ENCODE peak calls at places on chromosomes 12 and 14, in eight cellular contexts. One of them, this sample, is unnamed.
A peak's percentile ranks its signal among the peaks of the same experiment; 100 is the strongest.

GRCh38 chr12:106082216-106083175 is 56.3 kb downstream of the NUAK1 start:
- DNase-seq in left ventricle myocardium inferior: no peak
- DNase-seq in GM12864: no peak
- DNase-seq in breast epithelium: no peak
- DNase-seq in gastrocnemius medialis: no peak
- DNase-seq in AG04450: no peak
- DNase-seq in fibroblast of mammary gland: no peak
- DNase-seq in bronchial epithelial cell: no peak
- DNase-seq in this sample: no peak

GRCh38 chr12:117134059-117134458 is 34.8 kb upstream of the TESC start:
- DNase-seq in breast epithelium: no peak
- DNase-seq in bronchial epithelial cell: no peak
- DNase-seq in left ventricle myocardium inferior: no peak
- DNase-seq in AG04450: no peak
- DNase-seq in gastrocnemius medialis: no peak
- DNase-seq in fibroblast of mammary gland: no peak
- DNase-seq in GM12864: no peak
- DNase-seq in this sample: no peak

GRCh38 chr12:96434107-96434506 is 33.9 kb upstream of the CDK17 start:
- DNase-seq in left ventricle myocardium inferior: no peak
- DNase-seq in AG04450: peak; percentile 97
- DNase-seq in gastrocnemius medialis: no peak
- DNase-seq in breast epithelium: no peak
- DNase-seq in bronchial epithelial cell: peak; percentile 58
- DNase-seq in GM12864: peak; percentile 64
- DNase-seq in fibroblast of mammary gland: peak; percentile 99
- DNase-seq in this sample: peak; percentile 55

GRCh38 chr14:91229005-91229382 is 15.5 kb downstream of the GPR68 start:
- DNase-seq in GM12864: no peak
- DNase-seq in fibroblast of mammary gland: no peak
- DNase-seq in gastrocnemius medialis: no peak
- DNase-seq in left ventricle myocardium inferior: no peak
- DNase-seq in AG04450: no peak
- DNase-seq in breast epithelium: no peak
- DNase-seq in bronchial epithelial cell: no peak
- DNase-seq in this sample: no peak

GRCh38 chr12:23221066-23221465 is 596.1 kb downstream of the ETNK1 start:
- DNase-seq in AG04450: no peak
- DNase-seq in gastrocnemius medialis: no peak
- DNase-seq in breast epithelium: no peak
- DNase-seq in GM12864: no peak
- DNase-seq in fibroblast of mammary gland: peak; percentile 5
- DNase-seq in left ventricle myocardium inferior: no peak
- DNase-seq in bronchial epithelial cell: peak; percentile 30
- DNase-seq in this sample: peak; percentile 44

GRCh38 chr12:130715996-130716917 is at the start of gene RIMBP2:
- DNase-seq in bronchial epithelial cell: peak; percentile 60
- DNase-seq in breast epithelium: no peak
- DNase-seq in left ventricle myocardium inferior: no peak
- DNase-seq in gastrocnemius medialis: no peak
- DNase-seq in GM12864: no peak
- DNase-seq in fibroblast of mammary gland: no peak
- DNase-seq in AG04450: no peak
- DNase-seq in this sample: peak; percentile 73

GRCh38 chr14:67477926-67478915 is 10.3 kb downstream of the TMEM229B start:
- DNase-seq in AG04450: no peak
- DNase-seq in gastrocnemius medialis: peak; percentile 19
- DNase-seq in GM12864: no peak
- DNase-seq in bronchial epithelial cell: peak; percentile 67
- DNase-seq in fibroblast of mammary gland: no peak
- DNase-seq in breast epithelium: no peak
- DNase-seq in left ventricle myocardium inferior: no peak
- DNase-seq in this sample: peak; percentile 67

GRCh38 chr12:120367252-120367923 is 1.6 kb downstream of the MSI1 start:
- DNase-seq in AG04450: no peak
- DNase-seq in gastrocnemius medialis: no peak
- DNase-seq in fibroblast of mammary gland: no peak
- DNase-seq in left ventricle myocardium inferior: no peak
- DNase-seq in bronchial epithelial cell: no peak
- DNase-seq in GM12864: no peak
- DNase-seq in breast epithelium: no peak
- DNase-seq in this sample: no peak

GRCh38 chr12:50192908-50193307 is 25.7 kb upstream of the CERS5 start:
- DNase-seq in bronchial epithelial cell: no peak
- DNase-seq in breast epithelium: no peak
- DNase-seq in GM12864: no peak
- DNase-seq in fibroblast of mammary gland: peak; percentile 47
- DNase-seq in left ventricle myocardium inferior: no peak
- DNase-seq in gastrocnemius medialis: no peak
- DNase-seq in AG04450: peak; percentile 53
- DNase-seq in this sample: no peak

GRCh38 chr12:39638178-39638577 is 18.6 kb upstream of the ABCD2 start:
- DNase-seq in GM12864: no peak
- DNase-seq in breast epithelium: no peak
- DNase-seq in AG04450: no peak
- DNase-seq in left ventricle myocardium inferior: no peak
- DNase-seq in bronchial epithelial cell: no peak
- DNase-seq in fibroblast of mammary gland: no peak
- DNase-seq in gastrocnemius medialis: no peak
- DNase-seq in this sample: no peak

GRCh38 chr14:68628605-68629310 is 164.1 kb downstream of the ZFP36L1 start:
- DNase-seq in bronchial epithelial cell: peak; percentile 40
- DNase-seq in GM12864: no peak
- DNase-seq in fibroblast of mammary gland: no peak
- DNase-seq in AG04450: no peak
- DNase-seq in gastrocnemius medialis: no peak
- DNase-seq in left ventricle myocardium inferior: no peak
- DNase-seq in breast epithelium: peak; percentile 83
- DNase-seq in this sample: peak; percentile 45
- H3K4me3 ChIP-seq in bronchial epithelial cell: peak overlapping the region; percentile 27
- H3K4me3 ChIP-seq in GM12864: no peak overlapping the region
- H3K4me3 ChIP-seq in fibroblast of mammary gland: no peak overlapping the region
- H3K4me3 ChIP-seq in AG04450: no peak overlapping the region
- H3K4me3 ChIP-seq in gastrocnemius medialis: no peak overlapping the region
- H3K4me3 ChIP-seq in left ventricle myocardium inferior: peak overlapping the region; percentile 45
- H3K4me3 ChIP-seq in breast epithelium: peak overlapping the region; percentile 21
- H3K4me3 ChIP-seq in this sample: peak overlapping the region; percentile 23

DNA sequence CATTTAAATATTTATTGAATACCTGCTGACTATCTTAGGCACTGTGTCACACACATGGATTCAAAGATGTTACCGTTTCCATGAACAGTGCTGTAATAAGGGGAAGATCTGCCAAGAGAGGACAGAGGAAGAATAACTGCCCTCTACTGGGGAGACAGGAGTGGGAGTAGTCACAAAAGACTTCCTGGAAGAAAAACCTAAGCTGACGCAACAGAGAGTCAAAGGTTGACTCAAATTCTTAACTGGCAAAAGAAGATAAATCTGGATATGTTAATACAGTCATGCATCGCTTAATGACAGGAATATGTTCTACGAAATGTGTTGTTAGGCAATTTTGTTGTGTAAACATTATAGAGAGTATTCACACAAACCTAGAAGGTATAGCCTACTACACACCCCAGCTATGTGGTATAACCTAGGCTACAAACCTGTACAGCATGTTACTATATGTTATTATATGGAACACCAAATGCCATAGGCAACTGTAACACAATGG is 51.5 kb downstream of the DCAF5 start:
- DNase-seq in fibroblast of mammary gland: peak; percentile 95
- DNase-seq in GM12864: no peak
- DNase-seq in gastrocnemius medialis: no peak
- DNase-seq in breast epithelium: no peak
- DNase-seq in left ventricle myocardium inferior: no peak
- DNase-seq in bronchial epithelial cell: peak; percentile 90
- DNase-seq in AG04450: peak; percentile 55
- DNase-seq in this sample: peak; percentile 90
- TF ChIP-seq CTCF in fibroblast of mammary gland: peak; percentile 86
- TF ChIP-seq CTCF in GM12864: peak; percentile 47
- TF ChIP-seq CTCF in gastrocnemius medialis: peak; percentile 38
- TF ChIP-seq CTCF in breast epithelium: peak; percentile 54
- TF ChIP-seq CTCF in left ventricle myocardium inferior: peak; percentile 69
- TF ChIP-seq CTCF in bronchial epithelial cell: peak; percentile 63
- TF ChIP-seq CTCF in AG04450: peak; percentile 82
- TF ChIP-seq CTCF in this sample: peak; percentile 79

DNA sequence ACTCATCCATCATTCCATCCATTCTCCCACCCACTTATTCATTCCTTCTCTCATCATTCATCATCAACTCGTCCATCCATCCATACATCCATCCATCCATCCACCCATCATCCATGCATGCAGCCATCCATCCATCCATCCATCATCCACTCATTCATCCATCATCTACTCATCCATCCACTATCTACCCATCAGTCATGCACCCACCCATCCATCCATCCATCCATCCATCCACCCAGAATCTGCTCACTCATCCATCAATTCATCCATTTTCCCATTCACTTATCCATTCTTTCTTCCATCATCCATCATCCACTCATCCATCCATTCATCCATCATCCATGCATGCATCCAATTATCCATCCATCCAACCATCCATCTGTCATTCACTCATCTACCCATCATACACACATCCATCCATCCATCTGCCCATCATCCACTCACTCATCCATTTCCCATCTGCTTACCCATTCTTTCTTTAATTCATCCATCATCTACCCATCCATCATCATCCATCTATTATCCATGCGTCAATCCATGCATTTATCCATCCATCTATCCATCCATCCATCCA is 107.1 kb upstream of the WSCD2 start:
- DNase-seq in GM12864: no peak
- DNase-seq in left ventricle myocardium inferior: no peak
- DNase-seq in gastrocnemius medialis: no peak
- DNase-seq in AG04450: no peak
- DNase-seq in fibroblast of mammary gland: no peak
- DNase-seq in bronchial epithelial cell: no peak
- DNase-seq in breast epithelium: no peak
- DNase-seq in this sample: no peak
- H3K4me3 ChIP-seq in GM12864: no peak overlapping the region
- H3K4me3 ChIP-seq in left ventricle myocardium inferior: no peak overlapping the region
- H3K4me3 ChIP-seq in gastrocnemius medialis: no peak overlapping the region
- H3K4me3 ChIP-seq in AG04450: no peak overlapping the region
- H3K4me3 ChIP-seq in fibroblast of mammary gland: no peak overlapping the region
- H3K4me3 ChIP-seq in bronchial epithelial cell: no peak overlapping the region
- H3K4me3 ChIP-seq in breast epithelium: no peak overlapping the region
- H3K4me3 ChIP-seq in this sample: no peak overlapping the region

GRCh38 chr12:77053259-77053658 is 12.1 kb downstream of the E2F7 start:
- DNase-seq in breast epithelium: no peak
- DNase-seq in AG04450: no peak
- DNase-seq in fibroblast of mammary gland: no peak
- DNase-seq in left ventricle myocardium inferior: no peak
- DNase-seq in bronchial epithelial cell: no peak
- DNase-seq in gastrocnemius medialis: no peak
- DNase-seq in GM12864: no peak
- DNase-seq in this sample: no peak
- TF ChIP-seq CTCF in breast epithelium: no peak
- TF ChIP-seq CTCF in AG04450: no peak
- TF ChIP-seq CTCF in fibroblast of mammary gland: no peak
- TF ChIP-seq CTCF in left ventricle myocardium inferior: no peak
- TF ChIP-seq CTCF in bronchial epithelial cell: no peak
- TF ChIP-seq CTCF in gastrocnemius medialis: no peak
- TF ChIP-seq CTCF in GM12864: no peak
- TF ChIP-seq CTCF in this sample: no peak

GRCh38 chr12:93638095-93638494 is 39.1 kb upstream of the CRADD start:
- DNase-seq in AG04450: no peak
- DNase-seq in gastrocnemius medialis: no peak
- DNase-seq in fibroblast of mammary gland: peak; percentile 54
- DNase-seq in GM12864: no peak
- DNase-seq in left ventricle myocardium inferior: no peak
- DNase-seq in bronchial epithelial cell: no peak
- DNase-seq in breast epithelium: no peak
- DNase-seq in this sample: peak; percentile 24

GRCh38 chr12:93634416-93634815 is 42.8 kb upstream of the CRADD start:
- DNase-seq in gastrocnemius medialis: no peak
- DNase-seq in breast epithelium: no peak
- DNase-seq in fibroblast of mammary gland: peak; percentile 93
- DNase-seq in AG04450: no peak
- DNase-seq in left ventricle myocardium inferior: no peak
- DNase-seq in bronchial epithelial cell: peak; percentile 61
- DNase-seq in GM12864: no peak
- DNase-seq in this sample: peak; percentile 43

GRCh38 chr12:93636708-93637107 is 40.5 kb upstream of the CRADD start:
- DNase-seq in breast epithelium: no peak
- DNase-seq in left ventricle myocardium inferior: no peak
- DNase-seq in GM12864: no peak
- DNase-seq in AG04450: no peak
- DNase-seq in bronchial epithelial cell: no peak
- DNase-seq in gastrocnemius medialis: no peak
- DNase-seq in fibroblast of mammary gland: no peak
- DNase-seq in this sample: no peak

GRCh38 chr12:93632383-93632782 is 44.8 kb upstream of the CRADD start:
- DNase-seq in fibroblast of mammary gland: no peak
- DNase-seq in bronchial epithelial cell: no peak
- DNase-seq in GM12864: no peak
- DNase-seq in AG04450: no peak
- DNase-seq in left ventricle myocardium inferior: no peak
- DNase-seq in gastrocnemius medialis: no peak
- DNase-seq in breast epithelium: no peak
- DNase-seq in this sample: no peak
- H3K4me3 ChIP-seq in fibroblast of mammary gland: no peak overlapping the region
- H3K4me3 ChIP-seq in bronchial epithelial cell: no peak overlapping the region
- H3K4me3 ChIP-seq in GM12864: no peak overlapping the region
- H3K4me3 ChIP-seq in AG04450: no peak overlapping the region
- H3K4me3 ChIP-seq in left ventricle myocardium inferior: no peak overlapping the region
- H3K4me3 ChIP-seq in gastrocnemius medialis: no peak overlapping the region
- H3K4me3 ChIP-seq in breast epithelium: no peak overlapping the region
- H3K4me3 ChIP-seq in this sample: no peak overlapping the region

GRCh38 chr14:45838597-45838996 is 585.6 kb upstream of the MIS18BP1 start:
- DNase-seq in breast epithelium: no peak
- DNase-seq in fibroblast of mammary gland: peak; percentile 7
- DNase-seq in gastrocnemius medialis: no peak
- DNase-seq in GM12864: peak; percentile 8
- DNase-seq in AG04450: no peak
- DNase-seq in bronchial epithelial cell: peak; percentile 41
- DNase-seq in left ventricle myocardium inferior: no peak
- DNase-seq in this sample: peak; percentile 37
- TF ChIP-seq CTCF in breast epithelium: no peak
- TF ChIP-seq CTCF in fibroblast of mammary gland: no peak
- TF ChIP-seq CTCF in gastrocnemius medialis: no peak
- TF ChIP-seq CTCF in GM12864: peak; percentile 11
- TF ChIP-seq CTCF in AG04450: no peak
- TF ChIP-seq CTCF in bronchial epithelial cell: peak; percentile 9
- TF ChIP-seq CTCF in left ventricle myocardium inferior: no peak
- TF ChIP-seq CTCF in this sample: peak; percentile 13

GRCh38 chr12:104573-105081 is 38.1 kb downstream of the IQSEC3 start:
- DNase-seq in fibroblast of mammary gland: no peak
- DNase-seq in AG04450: no peak
- DNase-seq in left ventricle myocardium inferior: no peak
- DNase-seq in gastrocnemius medialis: no peak
- DNase-seq in bronchial epithelial cell: no peak
- DNase-seq in breast epithelium: no peak
- DNase-seq in GM12864: no peak
- DNase-seq in this sample: no peak
- H3K4me3 ChIP-seq in fibroblast of mammary gland: no peak overlapping the region
- H3K4me3 ChIP-seq in AG04450: no peak overlapping the region
- H3K4me3 ChIP-seq in left ventricle myocardium inferior: no peak overlapping the region
- H3K4me3 ChIP-seq in gastrocnemius medialis: no peak overlapping the region
- H3K4me3 ChIP-seq in bronchial epithelial cell: no peak overlapping the region
- H3K4me3 ChIP-seq in breast epithelium: no peak overlapping the region
- H3K4me3 ChIP-seq in GM12864: no peak overlapping the region
- H3K4me3 ChIP-seq in this sample: no peak overlapping the region

This sample was measured in epithelial cell of esophagus.